ENCODE peak calls at places on chromosome 20, in six cellular contexts. P is IMR-90; U is effector memory CD4-positive, alpha-beta T cell; E is neural progenitor cell; T is body of pancreas; R is cardiac muscle cell. O is an unnamed sample. For H3K27me3, the result is how much of the 10 kb centered on the place peaks cover.

GRCh38 chr20:13174402-13174801 is 46.7 kb upstream of the ISM1 start:
- DNase-seq in P (no peak), U (no peak), E (no peak), T (no peak), R (no peak), O (no peak)

GRCh38 chr20:46905364-46906125 is 10.9 kb downstream of the EYA2 start:
- DNase-seq in P (no peak), U (no peak), E (no peak), T (no peak), R (peak), O (peak)

GRCh38 chr20:4471221-4471620 is 250.5 kb upstream of the PRND start:
- DNase-seq in P (peak), U (no peak), E (no peak), T (no peak), R (no peak), O (no peak)

GRCh38 chr20:59032713-59033059 is 551 bp upstream of the ATP5F1E start:
- DNase-seq in P (peak), U (no peak), E (no peak), T (no peak), R (peak), O (no peak)

GRCh38 chr20:24831232-24831631 is 117.8 kb upstream of the CST7 start:
- DNase-seq in P (no peak), U (no peak), E (no peak), T (no peak), R (no peak), O (no peak)

GRCh38 chr20:60228255-60228654 is 270.0 kb downstream of the CDH26 start:
- DNase-seq in P (no peak), U (no peak), E (no peak), T (no peak), R (no peak), O (no peak)

GRCh38 chr20:43840382-43841070 is 74.1 kb upstream of the TOX2 start:
- DNase-seq in P (peak), U (no peak), E (peak), T (no peak), R (peak), O (no peak)

GRCh38 chr20:32446301-32447100 is 88.4 kb downstream of the ASXL1 start:
- DNase-seq in P (no peak), U (no peak), E (no peak), T (no peak), R (no peak), O (no peak)

GRCh38 chr20:24837721-24838456 is 111.2 kb upstream of the CST7 start:
- DNase-seq in P (peak), U (no peak), E (no peak), T (no peak), R (peak), O (no peak)

GRCh38 chr20:18639501-18639979 is 51.7 kb downstream of the DTD1 start:
- DNase-seq in P (no peak), U (no peak), E (no peak), T (no peak), R (no peak), O (no peak)

GRCh38 chr20:48384147-48384818 is 443.5 kb downstream of the PREX1 start:
- DNase-seq in P (no peak), U (no peak), E (no peak), T (no peak), R (no peak), O (no peak)

GRCh38 chr20:34328928-34329677 is 25.9 kb upstream of the AHCY start:
- DNase-seq in P (peak), U (no peak), E (no peak), T (no peak), R (no peak), O (no peak)

GRCh38 chr20:24470782-24471582 is 1.6 kb downstream of the SYNDIG1 start:
- DNase-seq in P (no peak), U (no peak), E (peak), T (no peak), R (no peak), O (no peak)

GRCh38 chr20:31602779-31603441 is 2.2 kb upstream of the ID1 start:
- DNase-seq in P (peak), U (peak), E (no peak), T (no peak), R (peak), O (no peak)

GRCh38 chr20:35111141-35111888 is 18.7 kb upstream of the TRPC4AP start:
- DNase-seq in P (peak), U (no peak), E (no peak), T (no peak), R (peak), O (no peak)

GRCh38 chr20:15012551-15012950 is 675.1 kb upstream of the FLRT3 start:
- DNase-seq in P (no peak), U (no peak), E (peak), T (no peak), R (no peak), O (no peak)

GRCh38 chr20:47278907-47279348 is 77.6 kb downstream of the ZMYND8 start:
- DNase-seq in P (peak), U (no peak), E (no peak), T (no peak), R (peak), O (no peak)

GRCh38 chr20:61874421-61875068 is 191.1 kb downstream of the TAF4 start:
- DNase-seq in P (peak), U (no peak), E (peak), T (no peak), R (no peak), O (no peak)

GRCh38 chr20:22060610-22061009 is 355.1 kb downstream of the PAX1 start:
- DNase-seq in P (no peak), U (no peak), E (no peak), T (no peak), R (no peak), O (no peak)

GRCh38 chr20:59006864-59007757 is at the start of gene CTSZ:
- DNase-seq in P (no peak), U (no peak), E (peak), T (peak), R (peak), O (peak)

GRCh38 chr20:10404023-10404628 is 29.9 kb downstream of the MKKS start:
- DNase-seq in P (no peak), U (no peak), E (no peak), T (no peak), R (no peak), O (no peak)

GRCh38 chr20:50198211-50198666 is 7.6 kb downstream of the CEBPB start:
- DNase-seq in P (no peak), U (no peak), E (no peak), T (no peak), R (no peak), O (no peak)

DNA sequence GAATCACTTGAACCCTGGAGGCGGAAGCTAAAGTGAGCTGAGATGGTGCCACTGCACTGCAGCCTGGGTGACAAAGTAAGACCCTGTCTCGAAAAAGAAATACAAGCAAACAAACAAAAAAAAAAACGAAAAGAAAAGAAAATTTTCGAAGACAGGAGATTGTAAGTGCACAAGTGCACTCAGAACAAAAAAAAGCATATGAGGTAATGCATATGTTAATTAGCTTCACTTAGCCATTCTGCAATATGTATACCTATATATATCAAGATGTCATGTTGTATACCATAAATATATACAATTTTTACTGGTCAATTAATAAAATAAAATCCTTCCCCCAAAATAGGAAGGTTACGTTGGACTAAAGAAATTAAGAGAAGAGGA is 127.5 kb downstream of the RIN2 start:
- DNase-seq in P (no peak), U (no peak), E (no peak), T (no peak), R (no peak), O (no peak)
- H3K27ac ChIP-seq in P (peak), U (no peak), E (no peak), T (peak), R (peak), O (peak)

GRCh38 chr20:63000958-63001357 is 5.8 kb downstream of the BHLHE23 start:
- DNase-seq in P (no peak), U (no peak), E (no peak), T (no peak), R (no peak), O (no peak)
- H3K27me3 ChIP-seq in P (half or more), U (under half), E (half or more), T (under half), R (half or more), O (half or more)

DNA sequence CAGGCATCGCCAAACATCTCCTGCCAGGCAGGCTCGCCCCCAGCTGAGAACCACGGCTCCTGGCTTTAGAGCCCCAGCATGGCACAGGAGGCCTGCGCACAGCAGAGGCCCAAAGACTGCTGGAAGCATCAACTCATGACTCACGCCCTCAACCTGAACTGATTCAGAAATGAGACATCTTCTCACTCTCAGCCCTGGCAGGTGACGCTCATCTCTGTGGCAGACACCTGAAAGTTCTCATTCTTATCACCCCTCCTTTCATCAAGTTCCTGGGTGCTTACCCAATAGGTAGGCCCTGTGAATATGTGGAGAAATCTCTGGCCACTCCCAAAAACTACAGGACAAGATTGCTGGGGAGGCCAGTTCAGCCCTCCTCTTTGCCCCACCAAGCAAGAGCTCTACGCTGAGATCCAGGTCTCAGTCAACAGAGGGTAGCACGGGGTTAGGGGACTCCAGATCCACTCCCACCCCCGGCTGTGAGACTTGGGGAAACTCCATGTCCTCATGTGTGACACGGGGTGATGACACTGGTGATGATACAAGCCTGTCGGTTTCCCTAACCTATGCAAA is 11.3 kb downstream of the NFATC2 start:
- DNase-seq in P (peak), U (peak), E (no peak), T (no peak), R (no peak), O (no peak)
- H3K4me3 ChIP-seq in P (no peak), U (no peak), E (no peak), T (no peak), R (no peak), O (no peak)

GRCh38 chr20:3158968-3159431 is 665 bp downstream of the FASTKD5 start:
- DNase-seq in P (peak), U (no peak), E (peak), T (peak), R (peak), O (no peak)

GRCh38 chr20:3161316-3162079 is 1.8 kb upstream of the FASTKD5 start:
- DNase-seq in P (no peak), U (no peak), E (no peak), T (peak), R (no peak), O (no peak)

GRCh38 chr20:3160418-3160817 is 753 bp upstream of the FASTKD5 start:
- DNase-seq in P (no peak), U (no peak), E (no peak), T (no peak), R (no peak), O (no peak)

GRCh38 chr20:3157817-3158216 is 1.8 kb downstream of the FASTKD5 start:
- DNase-seq in P (no peak), U (no peak), E (no peak), T (no peak), R (no peak), O (no peak)

DNA sequence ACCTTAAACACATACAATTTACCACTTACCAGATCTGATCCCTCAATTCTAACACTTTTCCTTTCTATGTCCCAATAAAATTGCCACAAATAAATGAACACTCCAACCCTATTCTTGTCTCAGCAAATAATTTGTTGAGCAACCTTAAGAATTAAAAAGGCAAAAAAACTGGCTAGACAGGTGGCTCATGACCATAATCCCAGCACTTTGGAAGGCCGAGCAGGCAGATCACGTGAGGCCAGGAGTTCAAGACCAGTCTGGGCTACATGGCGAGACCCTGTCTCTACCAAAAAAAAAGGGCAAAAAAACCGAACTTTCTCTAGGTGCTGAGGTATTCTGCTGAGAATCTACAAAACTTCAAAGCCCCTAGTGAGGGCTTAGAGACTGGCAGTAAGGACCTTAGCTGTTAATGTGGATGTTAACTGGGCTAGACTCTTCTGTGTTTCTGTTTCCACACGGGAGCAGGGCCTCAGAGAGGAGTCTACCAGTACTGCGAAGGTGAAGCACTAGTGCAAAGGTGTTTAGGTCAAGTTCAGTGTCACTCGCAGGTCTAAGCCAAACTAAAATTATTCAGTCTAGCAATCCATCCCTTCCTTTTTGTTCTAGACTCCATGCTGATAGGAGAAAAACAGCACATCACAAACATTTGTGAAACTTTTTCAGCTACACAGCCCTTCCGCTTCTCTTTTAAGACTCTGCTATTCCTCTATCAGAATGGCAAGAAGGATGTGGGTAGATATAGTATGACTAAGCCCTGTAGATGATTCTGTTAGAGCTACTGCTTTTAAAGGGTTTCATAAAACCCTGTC is 2.6 kb downstream of the FASTKD5 start:
- DNase-seq in P (peak), U (no peak), E (no peak), T (no peak), R (peak), O (no peak)
- H3K27ac ChIP-seq in P (no peak), U (peak), E (no peak), T (no peak), R (no peak), O (no peak)

GRCh38 chr20:63612276-63612931 is 14.5 kb downstream of the GMEB2 start:
- DNase-seq in P (no peak), U (no peak), E (no peak), T (no peak), R (no peak), O (no peak)
- H3K27me3 ChIP-seq in P (under half), U (under half), E (under half), T (under half), R (under half), O (under half)

DNA sequence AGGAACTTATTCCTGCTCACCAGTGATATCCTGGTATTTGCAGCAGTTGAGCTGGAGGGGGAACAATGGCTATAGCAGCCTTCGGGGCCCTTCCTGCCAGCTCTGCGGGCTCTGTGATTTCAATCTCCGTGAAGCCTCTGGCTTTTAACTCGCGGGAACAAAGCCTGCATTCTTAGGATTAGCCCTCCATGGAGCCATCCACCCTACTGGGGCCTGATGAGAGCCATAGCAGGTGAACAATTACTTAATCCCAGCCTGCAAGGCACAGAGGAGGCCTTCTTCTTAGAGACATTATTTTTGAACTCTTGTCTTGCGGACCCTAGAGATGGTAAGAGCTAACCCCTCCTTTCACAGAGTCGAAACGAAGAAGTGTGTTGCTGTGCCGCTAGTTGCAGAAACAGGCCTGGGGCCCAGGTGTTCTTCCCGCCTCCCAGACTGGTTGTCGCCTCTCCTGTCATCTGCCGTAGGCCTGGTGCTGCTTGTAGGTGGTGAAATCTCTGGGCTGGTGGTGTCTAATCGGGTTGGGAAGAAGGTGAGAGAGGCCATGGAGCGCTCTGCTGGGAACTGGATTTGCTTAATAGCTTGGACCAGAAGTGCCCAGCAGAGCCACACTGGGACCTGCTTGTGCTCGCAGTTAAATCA is 9.7 kb downstream of the GHRH start:
- DNase-seq in P (no peak), U (no peak), E (peak), T (no peak), R (no peak), O (no peak)
- H3K4me3 ChIP-seq in P (no peak), U (no peak), E (no peak), T (no peak), R (no peak), O (no peak)

GRCh38 chr20:348972-349841 is 2.3 kb downstream of the NRSN2 start:
- DNase-seq in P (no peak), U (no peak), E (no peak), T (no peak), R (no peak), O (no peak)
- H3K27ac ChIP-seq in P (no peak), U (no peak), E (no peak), T (no peak), R (peak), O (peak)

O was measured in tibial nerve.